ENCODE peak calls at places on chromosomes 16 and 17, in five cellular contexts. R is A549, X is IMR-90, H is GM12878, S is K562. W is an unnamed sample.

GRCh38 chr16:20799599-20799998 is 6.7 kb downstream of the ERI2 start:
- DNase-seq in X (peak), S (no peak), H (no peak), R (no peak), W (no peak)

GRCh38 chr17:80494547-80494946 is 18.1 kb upstream of the NPTX1 start:
- DNase-seq in X (no peak), S (no peak), H (no peak), R (no peak), W (no peak)

GRCh38 chr16:51374346-51374745 is 223.3 kb upstream of the SALL1 start:
- DNase-seq in X (peak), R (peak), S (no peak), H (no peak), W (no peak)

GRCh38 chr16:87685405-87685755 is 80.4 kb downstream of the KLHDC4 start:
- DNase-seq in H (no peak), R (no peak), X (no peak), S (no peak), W (no peak)

GRCh38 chr16:1788095-1788707 is 5.3 kb downstream of the IGFALS start:
- DNase-seq in R (no peak), X (no peak), H (no peak), S (no peak), W (no peak)

GRCh38 chr16:31134091-31134571 is 1.4 kb downstream of the PRSS8 start:
- DNase-seq in H (no peak), R (no peak), S (no peak), X (peak), W (no peak)

GRCh38 chr16:46830417-46830901 is 521 bp downstream of the C16orf87 start:
- DNase-seq in R (peak), H (no peak), S (no peak), X (no peak), W (no peak)

GRCh38 chr17:58352843-58353719 is 1.1 kb upstream of the SUPT4H1 start:
- DNase-seq in R (no peak), H (no peak), X (peak), S (no peak), W (peak)

GRCh38 chr17:12365805-12366204 is 299.9 kb upstream of the MYOCD start:
- DNase-seq in X (peak), H (no peak), R (peak), S (no peak), W (no peak)

GRCh38 chr16:70738083-70738977 is 52.5 kb upstream of the MTSS2 start:
- DNase-seq in H (no peak), R (peak), X (peak), S (peak), W (peak)

GRCh38 chr16:559411-560207 is 585 bp upstream of the PRR35 start:
- DNase-seq in H (no peak), X (no peak), R (no peak), S (no peak), W (peak)

GRCh38 chr17:71919896-71920295 is 200.9 kb upstream of the SOX9 start:
- DNase-seq in S (no peak), H (no peak), R (no peak), X (no peak), W (no peak)

GRCh38 chr17:59027750-59028149 is 78.9 kb downstream of the TRIM37 start:
- DNase-seq in S (no peak), X (no peak), H (no peak), R (peak), W (no peak)

GRCh38 chr17:55275894-55276804 is 11.4 kb downstream of the HLF start:
- DNase-seq in R (peak), S (no peak), X (no peak), H (no peak), W (no peak)

GRCh38 chr16:65180986-65181710 is 59.3 kb upstream of the CDH11 start:
- DNase-seq in S (no peak), X (no peak), R (no peak), H (no peak), W (peak)

GRCh38 chr16:29765167-29766032 is 12.7 kb upstream of the ZG16 start:
- DNase-seq in S (no peak), R (no peak), X (no peak), H (no peak), W (no peak)

GRCh38 chr16:57284206-57284951 is at the start of gene PLLP:
- DNase-seq in S (peak), R (peak), X (peak), H (no peak), W (peak)

GRCh38 chr16:440627-441026 is 15.2 kb downstream of the RAB11FIP3 start:
- DNase-seq in H (no peak), S (no peak), X (no peak), R (no peak), W (no peak)

GRCh38 chr16:53991181-53992056 is 287.5 kb downstream of the FTO start:
- DNase-seq in X (peak), R (no peak), H (no peak), S (no peak), W (no peak)

GRCh38 chr16:89900885-89901284 is 17.8 kb upstream of the MC1R start:
- DNase-seq in S (no peak), R (no peak), X (no peak), H (no peak), W (no peak)

GRCh38 chr17:47945080-47945479 is 3.7 kb downstream of the PNPO start:
- DNase-seq in H (no peak), R (no peak), S (no peak), X (no peak), W (no peak)

GRCh38 chr17:61875804-61876203 is 12.5 kb upstream of the BRIP1 start:
- DNase-seq in S (no peak), X (no peak), R (no peak), H (no peak), W (no peak)

GRCh38 chr16:1900452-1900774 is 17.8 kb downstream of the HS3ST6 start:
- DNase-seq in R (no peak), X (no peak), H (no peak), S (no peak), W (no peak)

GRCh38 chr17:50269477-50270429 is 4.5 kb upstream of the TMEM92 start:
- DNase-seq in X (peak), R (peak), H (peak), S (peak), W (peak)

GRCh38 chr16:4214215-4214621 is 27.7 kb downstream of the SRL start:
- DNase-seq in S (no peak), X (peak), R (peak), H (no peak), W (no peak)

GRCh38 chr17:19239544-19239943 is 2.4 kb downstream of the EPN2 start:
- DNase-seq in S (no peak), X (no peak), H (no peak), R (no peak), W (no peak)

GRCh38 chr17:16459850-16460550 is 32.0 kb downstream of the LRRC75A start:
- DNase-seq in R (no peak), S (no peak), X (no peak), H (no peak), W (no peak)

GRCh38 chr16:1470543-1471251 is 4.1 kb downstream of the CLCN7 start:
- DNase-seq in R (no peak), H (no peak), S (peak), X (peak), W (no peak)

GRCh38 chr17:78356163-78356713 is 3.6 kb downstream of the SOCS3 start:
- DNase-seq in R (peak), X (peak), H (peak), S (no peak), W (no peak)

GRCh38 chr17:75036643-75037268 is 10.0 kb downstream of the ATP5PD start:
- DNase-seq in X (peak), R (peak), S (peak), H (no peak), W (no peak)

GRCh38 chr17:80105762-80106161 is 4.4 kb downstream of the GAA start:
- DNase-seq in S (peak), X (peak), H (no peak), R (no peak), W (peak)

GRCh38 chr16:50676684-50677225 is 4.4 kb downstream of the SNX20 start:
- DNase-seq in S (no peak), H (no peak), R (no peak), X (no peak), W (no peak)

GRCh38 chr16:23847938-23848337 is 12.2 kb downstream of the PRKCB start:
- DNase-seq in H (no peak), X (no peak), R (no peak), S (no peak), W (no peak)

GRCh38 chr17:57572062-57572461 is 173.0 kb downstream of the CCDC182 start:
- DNase-seq in R (no peak), H (no peak), X (no peak), S (no peak), W (no peak)

GRCh38 chr16:15690296-15690695 is 40.3 kb downstream of the NDE1 start:
- DNase-seq in H (no peak), X (peak), R (no peak), S (no peak), W (no peak)

GRCh38 chr16:15694499-15694898 is 44.5 kb downstream of the NDE1 start:
- DNase-seq in H (no peak), X (no peak), R (no peak), S (no peak), W (no peak)

GRCh38 chr16:15686287-15686686 is 36.2 kb downstream of the NDE1 start:
- DNase-seq in S (no peak), R (no peak), H (no peak), X (no peak), W (no peak)

GRCh38 chr16:15691046-15691445 is 41.0 kb downstream of the NDE1 start:
- DNase-seq in R (no peak), X (no peak), H (no peak), S (no peak), W (no peak)

DNA sequence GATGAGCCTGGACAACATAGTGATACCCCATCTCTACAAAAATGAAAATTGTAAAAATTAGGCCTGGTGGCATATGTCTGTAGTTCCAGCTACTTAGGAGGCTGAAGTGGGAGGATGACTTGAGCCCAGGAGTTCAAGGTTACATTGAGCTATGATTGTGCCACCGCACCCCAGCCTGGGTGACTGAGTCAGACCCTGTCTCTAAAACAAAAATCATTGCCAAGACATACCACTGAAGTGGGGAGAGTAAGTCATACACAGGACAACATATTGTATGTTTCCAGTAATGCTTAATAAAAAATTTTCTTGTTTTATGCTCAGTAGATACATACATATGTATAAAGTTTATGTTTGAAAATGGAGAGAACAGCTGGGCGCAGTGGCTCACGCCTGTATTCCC is 39.2 kb downstream of the NDE1 start:
- DNase-seq in R (no peak), S (no peak), H (no peak), X (peak), W (no peak)
- TF ChIP-seq RCOR1 in R (no peak), S (no peak), H (no peak), X (no peak), W (no peak)

DNA sequence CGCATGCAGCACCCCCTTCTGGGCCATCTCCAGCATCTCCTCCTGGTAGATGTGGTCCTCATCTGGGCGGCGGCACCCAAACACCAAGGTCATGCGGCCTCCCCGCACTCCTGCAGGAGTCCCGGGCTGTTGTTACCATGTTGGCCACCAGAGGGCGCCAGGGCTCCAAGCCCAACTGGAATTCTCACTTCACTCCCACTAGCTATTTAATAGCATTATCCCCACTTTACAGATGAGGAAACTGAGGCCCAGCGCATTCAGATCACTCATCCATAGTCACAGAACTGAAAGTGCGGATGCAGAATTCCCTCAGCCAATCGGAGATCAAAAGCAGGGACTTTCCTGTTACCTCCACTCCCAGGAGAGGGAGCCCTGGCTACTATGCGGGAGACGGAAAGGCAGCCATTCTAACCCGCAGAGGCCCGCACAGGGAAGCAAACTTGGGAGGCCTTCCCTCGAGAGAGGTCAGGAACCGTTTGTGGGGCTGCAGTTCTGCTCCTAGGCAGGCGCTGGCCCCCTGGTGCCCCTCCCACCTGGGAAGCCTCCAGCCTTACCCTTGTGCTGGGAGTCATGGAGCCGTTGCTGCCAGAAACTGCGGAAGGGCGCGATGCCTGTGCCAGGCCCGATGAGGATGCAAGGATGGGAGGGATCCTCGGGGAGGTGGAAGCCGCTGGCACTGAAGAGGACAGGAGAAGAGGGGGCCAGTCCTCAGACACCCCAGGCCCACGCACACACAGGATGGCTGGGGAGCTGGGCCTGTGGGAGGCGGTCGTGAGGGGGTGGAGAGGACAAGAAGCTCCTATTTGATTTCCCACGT is 40.1 kb downstream of the NOS2 start:
- DNase-seq in X (peak), S (peak), R (peak), H (no peak), W (peak)
- TF ChIP-seq RCOR1 in X (no peak), S (peak), R (no peak), H (no peak), W (peak)

GRCh38 chr17:38444151-38444550 is 15.9 kb downstream of the ARHGAP23 start:
- DNase-seq in X (peak), R (peak), H (no peak), S (peak), W (peak)

GRCh38 chr17:38440614-38441397 is 12.5 kb downstream of the ARHGAP23 start:
- DNase-seq in H (no peak), R (no peak), X (no peak), S (no peak), W (no peak)

GRCh38 chr17:38443356-38444026 is 15.2 kb downstream of the ARHGAP23 start:
- DNase-seq in X (no peak), S (no peak), R (no peak), H (peak), W (no peak)

GRCh38 chr17:38441429-38442061 is 13.3 kb downstream of the ARHGAP23 start:
- DNase-seq in X (no peak), R (no peak), S (no peak), H (no peak), W (no peak)

GRCh38 chr17:38442548-38442947 is 14.3 kb downstream of the ARHGAP23 start:
- DNase-seq in S (no peak), R (no peak), H (no peak), X (no peak), W (no peak)
- TF ChIP-seq RCOR1 in S (no peak), R (no peak), H (no peak), X (no peak), W (no peak)

GRCh38 chr17:35731932-35732805 is 730 bp downstream of the RASL10B start:
- DNase-seq in R (no peak), H (no peak), X (no peak), S (no peak), W (peak)
- TF ChIP-seq RCOR1 in R (no peak), H (no peak), X (no peak), S (no peak), W (no peak)

GRCh38 chr16:11255737-11256656 is at the start of gene SOCS1:
- DNase-seq in H (no peak), R (peak), X (peak), S (peak), W (peak)

GRCh38 chr16:11258553-11259287 is 2.7 kb upstream of the SOCS1 start:
- DNase-seq in H (peak), X (no peak), S (no peak), R (no peak), W (peak)

GRCh38 chr16:11254913-11255736 is 879 bp downstream of the SOCS1 start:
- DNase-seq in S (peak), H (no peak), R (peak), X (peak), W (peak)

GRCh38 chr16:11257131-11257938 is 1.3 kb upstream of the SOCS1 start:
- DNase-seq in X (peak), S (peak), R (peak), H (no peak), W (peak)

DNA sequence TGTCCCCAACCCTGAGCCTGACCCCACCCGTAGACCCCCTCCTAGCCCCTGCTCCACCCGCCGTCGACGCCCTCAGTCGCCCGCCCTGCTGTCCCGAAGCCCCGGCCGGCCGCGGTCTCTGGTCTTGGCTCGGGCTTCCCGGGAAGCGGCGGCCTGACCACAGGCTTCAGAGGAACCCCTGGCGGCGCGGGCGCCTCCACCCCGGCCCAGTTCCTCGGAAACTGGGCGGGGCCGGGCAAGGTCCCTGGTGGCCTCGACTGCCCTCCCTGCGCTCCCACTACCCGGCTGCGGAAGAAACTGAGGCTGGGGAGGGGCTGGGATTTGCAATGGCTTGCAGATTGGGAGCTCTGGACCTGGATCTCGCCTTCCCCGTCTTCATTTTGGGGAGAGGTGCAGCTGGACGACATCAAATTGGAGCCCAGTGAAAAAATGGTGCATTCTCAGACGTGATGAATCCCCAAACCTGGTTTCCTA is 690 bp upstream of the SOCS1 start:
- DNase-seq in R (peak), X (peak), S (peak), H (no peak), W (peak)
- TF ChIP-seq RCOR1 in R (no peak), X (no peak), S (no peak), H (no peak), W (no peak)

DNA sequence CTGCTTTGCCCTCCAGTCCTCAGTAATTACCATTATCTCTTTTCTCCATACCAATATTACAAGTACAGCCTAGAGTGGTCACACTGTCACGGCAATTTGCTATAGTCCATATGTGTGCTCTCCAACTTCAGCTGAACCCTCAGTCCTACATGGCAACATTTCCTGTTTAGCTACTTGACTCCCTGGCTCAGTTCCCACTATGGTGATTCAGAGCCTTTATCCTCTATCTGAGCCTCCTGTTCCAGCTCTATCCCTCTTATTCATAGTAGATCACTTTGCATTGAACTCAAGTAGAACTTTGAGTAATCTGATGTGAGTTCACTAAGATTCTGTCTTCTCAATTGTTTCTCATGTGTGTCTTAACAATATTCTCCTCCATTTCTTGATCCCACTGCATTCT is 43.7 kb upstream of the GOSR1 start:
- DNase-seq in R (peak), X (peak), S (no peak), H (no peak), W (no peak)
- TF ChIP-seq RCOR1 in R (no peak), X (no peak), S (no peak), H (no peak), W (no peak)

GRCh38 chr16:3113765-3114479 is 1.5 kb downstream of the ZNF205 start:
- DNase-seq in H (no peak), S (peak), X (peak), R (peak), W (peak)
- TF ChIP-seq RCOR1 in H (no peak), S (no peak), X (peak), R (no peak), W (no peak)

GRCh38 chr16:66480265-66481080 is 53.4 kb downstream of the BEAN1 start:
- DNase-seq in R (no peak), S (no peak), H (no peak), X (no peak), W (no peak)

GRCh38 chr16:66478733-66479511 is 51.8 kb downstream of the BEAN1 start:
- DNase-seq in R (peak), S (peak), X (peak), H (peak), W (peak)

GRCh38 chr16:66481943-66482390 is 54.9 kb downstream of the BEAN1 start:
- DNase-seq in H (no peak), S (no peak), R (no peak), X (no peak), W (no peak)

GRCh38 chr16:66479661-66480264 is 52.7 kb downstream of the BEAN1 start:
- DNase-seq in H (no peak), X (no peak), S (no peak), R (no peak), W (no peak)

DNA sequence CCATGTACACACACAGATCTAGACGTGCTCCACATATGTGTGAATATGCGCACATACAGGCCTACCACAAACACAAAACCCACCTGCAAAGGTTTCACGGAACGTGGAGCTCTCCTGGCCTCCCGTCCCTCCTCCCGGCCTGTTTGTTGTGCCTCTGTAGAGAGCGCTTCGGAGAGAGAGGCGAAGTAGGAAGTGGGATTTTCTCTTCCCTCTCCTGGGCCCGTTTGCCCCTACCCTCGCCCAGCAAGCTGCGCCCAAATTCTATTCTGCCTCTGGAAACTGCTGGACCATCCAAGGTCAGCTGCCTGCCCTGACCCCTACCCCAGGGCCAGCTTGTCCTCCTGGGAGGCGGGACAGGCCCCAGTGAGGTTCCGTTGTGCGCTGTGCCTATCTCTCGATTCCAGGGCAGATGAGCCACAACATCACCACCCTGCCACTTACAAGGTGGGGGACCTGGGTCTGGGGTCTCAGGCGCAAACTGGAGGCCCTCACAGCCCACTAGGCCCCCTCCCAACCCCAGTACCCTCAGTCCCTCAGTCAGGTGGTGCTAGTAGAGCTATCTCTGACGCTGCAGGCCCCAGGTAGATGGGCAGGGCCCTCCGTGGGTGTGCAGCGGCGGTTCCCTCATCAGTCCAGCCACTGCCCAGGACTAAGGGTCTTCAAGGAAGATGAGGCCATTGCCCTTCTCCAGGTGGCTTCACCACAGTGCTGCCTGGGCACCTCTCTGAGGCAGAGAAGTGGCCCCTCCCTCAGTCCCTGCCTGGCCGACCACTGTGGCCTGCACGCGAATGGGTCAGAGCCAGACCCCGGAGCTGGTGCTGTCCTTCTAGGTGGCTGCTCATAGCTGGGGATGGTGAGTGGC is 54.2 kb downstream of the BEAN1 start:
- DNase-seq in R (no peak), H (no peak), X (no peak), S (no peak), W (no peak)
- TF ChIP-seq RCOR1 in R (no peak), H (no peak), X (no peak), S (no peak), W (no peak)

W was measured in SK-N-SH.